ENCODE peak calls at places on chromosomes 2 and 18, in five cellular contexts. W is GM23338, K is A549, L is NCI-H146, C is colonic mucosa. J is an unnamed sample.

GRCh38 chr2:163207706-163208370 is 369.3 kb upstream of the KCNH7 start:
- DNase-seq in L (no peak), K (no peak), W (no peak), C (no peak), J (no peak)

GRCh38 chr18:10453885-10454772 is at the start of gene APCDD1:
- DNase-seq in L (peak; percentile 93), W (peak; percentile 73), K (peak; percentile 7), C (peak; percentile 60), J (peak; percentile 83)

GRCh38 chr2:224780096-224780495 is 63.9 kb upstream of the CCDC195 start:
- DNase-seq in W (no peak), C (no peak), L (no peak), K (no peak), J (no peak)

GRCh38 chr2:241280291-241280690 is 35.2 kb downstream of the HDLBP start:
- DNase-seq in K (no peak), W (no peak), L (no peak), C (no peak), J (no peak)

GRCh38 chr2:18791172-18791797 is 201.9 kb upstream of the NT5C1B start:
- DNase-seq in C (no peak), L (no peak), K (no peak), W (no peak), J (no peak)

GRCh38 chr18:25561923-25562322 is 210.0 kb upstream of the ZNF521 start:
- DNase-seq in L (no peak), W (peak; percentile 66), K (peak; percentile 2), C (no peak), J (peak; percentile 63)

GRCh38 chr2:151243468-151243867 is 18.2 kb downstream of the RBM43 start:
- DNase-seq in W (no peak), L (no peak), C (no peak), K (no peak), J (no peak)

GRCh38 chr2:112622528-112622849 is 23.2 kb upstream of the SLC20A1 start:
- DNase-seq in C (no peak), W (no peak), L (no peak), K (no peak), J (no peak)

GRCh38 chr2:68537872-68538271 is 70.5 kb downstream of the APLF start:
- DNase-seq in C (no peak), K (no peak), L (no peak), W (no peak), J (no peak)

GRCh38 chr18:31931886-31932240 is 11.1 kb downstream of the TRAPPC8 start:
- DNase-seq in C (no peak), K (no peak), L (no peak), W (no peak), J (no peak)

GRCh38 chr2:181457741-181458425 is 697 bp downstream of the ITGA4 start:
- DNase-seq in L (peak; percentile 10), K (no peak), C (peak; percentile 39), W (peak; percentile 53), J (peak; percentile 62)

J was measured in DMS53.